ENCODE peak calls at places on chromosome 16, in seven cellular contexts. J is heart left ventricle, A is fibroblast of pulmonary artery, P is mucosa of descending colon, X is GM12865, E is PC-3, N is foreskin fibroblast. C is an unnamed sample.

GRCh38 chr16:2339521-2340484 is 725 bp downstream of the ABCA3 start:
- DNase-seq in P (peak), J (peak), X (peak), N (peak), E (peak), A (no peak), C (peak)

GRCh38 chr16:86476956-86477530 is 33.3 kb upstream of the FOXF1 start:
- DNase-seq in X (no peak), P (no peak), N (peak), A (no peak), J (no peak), E (no peak), C (no peak)

GRCh38 chr16:30948087-30948955 is 547 bp upstream of the ORAI3 start:
- DNase-seq in E (peak), N (peak), P (peak), A (peak), X (peak), J (peak), C (peak)

GRCh38 chr16:23365602-23366240 is 63.6 kb downstream of the SCNN1B start:
- DNase-seq in N (no peak), A (no peak), E (peak), P (peak), X (peak), J (no peak), C (peak)

GRCh38 chr16:31200821-31201510 is 1.6 kb downstream of the PYCARD start:
- DNase-seq in A (no peak), E (peak), P (no peak), N (peak), J (no peak), X (peak), C (peak)

GRCh38 chr16:1535391-1536291 is 2.2 kb downstream of the TMEM204 start:
- DNase-seq in N (peak), J (peak), P (no peak), A (no peak), X (no peak), E (no peak), C (no peak)

GRCh38 chr16:23064642-23065041 is 84.6 kb downstream of the USP31 start:
- DNase-seq in P (no peak), A (peak), X (peak), E (no peak), J (no peak), N (no peak), C (no peak)

GRCh38 chr16:8023326-8023725 is 567.0 kb downstream of the TMEM114 start:
- DNase-seq in N (no peak), J (no peak), A (no peak), X (no peak), P (no peak), E (no peak), C (no peak)

GRCh38 chr16:58121132-58121531 is 8.0 kb downstream of the CFAP20 start:
- DNase-seq in E (no peak), J (no peak), N (no peak), A (no peak), P (peak), X (no peak), C (no peak)

GRCh38 chr16:24761526-24761925 is 32.1 kb downstream of the TNRC6A start:
- DNase-seq in P (no peak), A (no peak), J (no peak), X (no peak), E (no peak), N (no peak), C (no peak)

GRCh38 chr16:2790631-2791030 is 3.3 kb upstream of the PRSS33 start:
- DNase-seq in A (no peak), P (peak), J (no peak), N (no peak), X (no peak), E (no peak), C (no peak)

GRCh38 chr16:88753600-88753999 is 31.4 kb downstream of the PIEZO1 start:
- DNase-seq in P (no peak), E (no peak), X (no peak), J (no peak), A (no peak), N (no peak), C (no peak)

GRCh38 chr16:19463468-19464315 is 46.0 kb downstream of the TMC5 start:
- DNase-seq in A (no peak), E (peak), X (no peak), P (no peak), N (no peak), J (no peak), C (no peak)

GRCh38 chr16:53955221-53955875 is 251.4 kb downstream of the FTO start:
- DNase-seq in J (no peak), X (no peak), A (no peak), E (no peak), P (no peak), N (no peak), C (no peak)

GRCh38 chr16:55641430-55642056 is 14.2 kb upstream of the SLC6A2 start:
- DNase-seq in J (no peak), N (no peak), X (no peak), A (no peak), E (no peak), P (no peak), C (no peak)

GRCh38 chr16:70396209-70396904 is 42.5 kb downstream of the ST3GAL2 start:
- DNase-seq in A (no peak), E (no peak), X (no peak), J (no peak), N (peak), P (no peak), C (no peak)

GRCh38 chr16:88835383-88835782 is 21.4 kb downstream of the GALNS start:
- DNase-seq in X (no peak), P (no peak), N (no peak), E (no peak), J (no peak), A (no peak), C (no peak)

GRCh38 chr16:68503334-68503733 is 35.8 kb upstream of the ZFP90 start:
- DNase-seq in E (peak), X (no peak), A (no peak), P (no peak), J (no peak), N (peak), C (no peak)

GRCh38 chr16:1538804-1539520 is 5.5 kb downstream of the TMEM204 start:
- DNase-seq in N (peak), J (peak), E (no peak), P (no peak), A (no peak), X (peak), C (no peak)

GRCh38 chr16:27628216-27628945 is 78.4 kb downstream of the KATNIP start:
- DNase-seq in J (no peak), N (peak), X (no peak), A (no peak), P (peak), E (no peak), C (no peak)

GRCh38 chr16:56848955-56849689 is 15.9 kb upstream of the SLC12A3 start:
- DNase-seq in J (no peak), P (peak), A (peak), X (no peak), E (peak), N (peak), C (no peak)

GRCh38 chr16:2520784-2521577 is 810 bp downstream of the AMDHD2 start:
- DNase-seq in N (peak), J (peak), A (no peak), X (peak), P (peak), E (peak), C (no peak)

GRCh38 chr16:52563767-52564611 is 17.0 kb upstream of the TOX3 start:
- DNase-seq in P (no peak), X (no peak), A (no peak), J (no peak), E (no peak), N (no peak), C (no peak)

GRCh38 chr16:23962001-23962400 is 126.2 kb downstream of the PRKCB start:
- DNase-seq in E (no peak), A (no peak), J (no peak), X (no peak), N (no peak), P (no peak), C (no peak)

GRCh38 chr16:70540994-70541393 is 17.4 kb downstream of the SF3B3 start:
- DNase-seq in J (no peak), E (no peak), N (no peak), A (no peak), X (no peak), P (no peak), C (no peak)

GRCh38 chr16:35196313-35196712 is 1736.9 kb downstream of the TP53TG3F start:
- DNase-seq in A (no peak), N (no peak), P (no peak), X (no peak), J (no peak), E (no peak), C (no peak)

GRCh38 chr16:69123894-69124293 is 8.5 kb downstream of the CHTF8 start:
- DNase-seq in N (peak), E (peak), X (peak), J (no peak), A (peak), P (no peak), C (peak)

GRCh38 chr16:88999457-89000206 is 22.6 kb upstream of the CBFA2T3 start:
- DNase-seq in X (no peak), A (no peak), P (no peak), J (no peak), E (no peak), N (no peak), C (no peak)

GRCh38 chr16:7614022-7614795 is 281.6 kb downstream of the RBFOX1 start:
- DNase-seq in A (no peak), E (no peak), P (no peak), J (no peak), N (no peak), X (no peak), C (no peak)

GRCh38 chr16:84819644-84820304 is at the start of gene CRISPLD2:
- DNase-seq in J (peak), X (peak), P (peak), A (peak), E (peak), N (peak), C (peak)
- TF ChIP-seq CTCF in J (no peak), X (no peak), P (no peak), A (no peak), E (no peak), N (no peak), C (no peak)

DNA sequence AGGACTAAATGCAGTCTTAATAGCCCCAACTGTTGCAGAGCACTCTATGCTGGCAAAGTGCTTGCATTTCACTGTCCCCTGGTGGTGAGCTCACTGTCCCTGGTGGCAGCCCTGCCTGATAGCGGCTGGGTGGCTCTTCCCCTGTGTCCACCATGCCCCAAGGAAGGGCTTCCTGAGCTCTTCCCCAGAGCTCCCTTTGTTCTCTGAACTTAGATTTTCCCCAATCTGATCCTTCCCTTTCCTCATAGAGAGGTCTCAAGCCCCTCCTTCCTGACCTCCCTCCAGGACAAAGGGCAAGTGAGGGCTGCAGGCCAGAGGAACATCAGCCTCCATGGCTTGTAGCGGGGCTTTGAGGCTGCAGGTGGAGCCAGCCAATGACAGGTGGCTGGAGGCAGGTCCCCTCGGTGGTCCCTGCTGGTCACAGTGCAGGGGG is 17.0 kb downstream of the BEAN1 start:
- DNase-seq in A (no peak), P (no peak), E (no peak), J (no peak), N (no peak), X (no peak), C (no peak)
- TF ChIP-seq CTCF in A (no peak), P (no peak), E (peak), J (no peak), N (no peak), X (no peak), C (no peak)

GRCh38 chr16:4179763-4180260 is 62.1 kb downstream of the SRL start:
- DNase-seq in E (no peak), J (no peak), A (no peak), P (no peak), X (no peak), N (no peak), C (no peak)

GRCh38 chr16:4184038-4184702 is 57.7 kb downstream of the SRL start:
- DNase-seq in A (no peak), J (peak), P (no peak), E (no peak), X (no peak), N (no peak), C (no peak)

GRCh38 chr16:4182581-4183257 is 59.2 kb downstream of the SRL start:
- DNase-seq in E (no peak), A (no peak), J (peak), N (no peak), X (peak), P (no peak), C (no peak)

GRCh38 chr16:4180511-4180910 is 61.4 kb downstream of the SRL start:
- DNase-seq in A (no peak), J (no peak), P (no peak), N (no peak), X (no peak), E (no peak), C (no peak)

GRCh38 chr16:4183258-4184037 is 58.4 kb downstream of the SRL start:
- DNase-seq in X (peak), A (peak), J (peak), E (peak), P (peak), N (peak), C (peak)
- TF ChIP-seq CTCF in X (no peak), A (no peak), J (peak), E (no peak), P (no peak), N (no peak), C (no peak)

GRCh38 chr16:67457611-67458010 is 23.3 kb downstream of the ATP6V0D1 start:
- DNase-seq in P (peak), N (peak), X (no peak), A (no peak), E (no peak), J (no peak), C (no peak)

GRCh38 chr16:67454104-67454503 is 23.2 kb downstream of the HSD11B2 start:
- DNase-seq in N (no peak), X (no peak), E (no peak), A (no peak), J (no peak), P (peak), C (no peak)

GRCh38 chr16:67458121-67458641 is 22.8 kb downstream of the ATP6V0D1 start:
- DNase-seq in J (no peak), E (no peak), P (peak), N (peak), X (no peak), A (peak), C (no peak)

GRCh38 chr16:67454852-67455251 is 23.9 kb downstream of the HSD11B2 start:
- DNase-seq in J (no peak), N (no peak), E (no peak), X (no peak), P (no peak), A (no peak), C (no peak)

DNA sequence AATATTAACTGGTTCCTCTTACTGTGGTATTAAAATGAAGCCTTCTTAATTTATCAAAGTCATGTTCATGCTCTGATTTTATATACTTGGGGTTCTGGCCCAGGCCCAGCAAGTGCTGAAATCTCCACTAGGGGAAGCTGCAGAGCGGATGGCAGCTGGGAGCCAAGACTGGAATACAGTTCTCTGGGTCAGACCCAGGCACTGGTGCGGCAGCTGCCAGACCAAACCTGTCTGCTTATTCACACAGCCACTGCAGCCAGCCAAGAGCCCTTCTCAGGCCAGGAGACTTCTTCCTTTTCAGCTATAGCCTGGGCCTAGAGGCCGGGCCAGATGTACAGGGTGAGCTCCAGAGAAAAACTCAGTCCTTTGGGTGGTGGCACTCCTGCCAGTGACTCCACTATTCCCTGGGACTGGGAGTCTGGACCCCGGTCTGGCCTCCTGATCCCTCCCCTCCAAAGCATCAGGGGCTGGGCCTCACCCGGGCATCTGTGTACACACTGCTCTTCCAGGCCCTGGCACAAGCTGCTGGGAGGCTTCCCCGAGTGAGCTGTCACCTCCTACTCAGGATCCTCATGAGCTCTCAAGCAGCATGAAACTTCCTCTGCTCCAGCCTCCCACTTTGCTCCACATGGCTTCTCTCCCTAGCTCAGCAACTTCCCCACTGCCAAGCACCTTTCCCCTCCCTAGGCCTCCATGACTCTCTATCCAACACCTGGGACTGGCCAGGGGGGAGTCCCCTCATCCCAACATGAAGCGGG is 24.4 kb downstream of the ATP6V0D1 start:
- DNase-seq in J (peak), E (no peak), A (peak), X (no peak), P (peak), N (peak), C (no peak)
- TF ChIP-seq CTCF in J (peak), E (peak), A (peak), X (no peak), P (peak), N (peak), C (no peak)

GRCh38 chr16:4624827-4625616 is 396 bp downstream of the MGRN1 start:
- DNase-seq in A (peak), E (no peak), J (peak), P (peak), X (peak), N (peak), C (peak)

GRCh38 chr16:4623593-4623992 is 1.0 kb upstream of the MGRN1 start:
- DNase-seq in N (no peak), P (no peak), J (no peak), X (no peak), A (no peak), E (no peak), C (no peak)

GRCh38 chr16:4626396-4626795 is 1.8 kb downstream of the MGRN1 start:
- DNase-seq in N (no peak), X (no peak), J (no peak), A (no peak), E (no peak), P (no peak), C (no peak)

GRCh38 chr16:4625617-4626159 is 1.1 kb downstream of the MGRN1 start:
- DNase-seq in A (no peak), E (no peak), P (no peak), X (no peak), J (no peak), N (no peak), C (no peak)

GRCh38 chr16:4624015-4624826 is at the start of gene MGRN1:
- DNase-seq in X (peak), P (peak), N (peak), E (peak), A (peak), J (peak), C (peak)
- TF ChIP-seq CTCF in X (peak), P (peak), N (peak), E (peak), A (peak), J (peak), C (peak)

GRCh38 chr16:28822520-28823290 is at the start of gene ATXN2L:
- DNase-seq in A (peak), P (peak), E (peak), N (peak), X (peak), J (peak), C (peak)
- TF ChIP-seq CTCF in A (no peak), P (no peak), E (no peak), N (no peak), X (no peak), J (no peak), C (no peak)

DNA sequence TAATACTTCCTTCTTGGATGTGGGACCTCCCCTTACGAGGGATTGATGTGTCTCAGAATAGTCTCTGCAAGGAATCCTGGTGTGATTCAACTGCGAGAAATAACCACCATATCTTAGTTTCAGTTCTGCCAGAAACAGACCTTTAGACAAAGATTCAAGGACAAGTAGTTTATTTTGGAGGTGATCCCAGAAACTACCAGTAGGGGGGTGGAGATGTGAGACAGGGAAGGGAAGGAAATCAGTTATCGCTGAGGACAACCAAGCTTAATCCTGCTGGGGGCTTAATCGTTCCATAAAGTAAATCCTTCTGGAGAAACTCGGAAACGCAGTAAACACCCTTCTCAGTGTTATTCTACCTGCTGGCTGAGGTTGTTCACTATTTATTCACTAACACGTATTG is 5.0 kb upstream of the SDR42E1 start:
- DNase-seq in A (peak), N (peak), P (no peak), X (no peak), E (peak), J (no peak), C (peak)
- TF ChIP-seq CTCF in A (peak), N (no peak), P (no peak), X (peak), E (peak), J (no peak), C (peak)

DNA sequence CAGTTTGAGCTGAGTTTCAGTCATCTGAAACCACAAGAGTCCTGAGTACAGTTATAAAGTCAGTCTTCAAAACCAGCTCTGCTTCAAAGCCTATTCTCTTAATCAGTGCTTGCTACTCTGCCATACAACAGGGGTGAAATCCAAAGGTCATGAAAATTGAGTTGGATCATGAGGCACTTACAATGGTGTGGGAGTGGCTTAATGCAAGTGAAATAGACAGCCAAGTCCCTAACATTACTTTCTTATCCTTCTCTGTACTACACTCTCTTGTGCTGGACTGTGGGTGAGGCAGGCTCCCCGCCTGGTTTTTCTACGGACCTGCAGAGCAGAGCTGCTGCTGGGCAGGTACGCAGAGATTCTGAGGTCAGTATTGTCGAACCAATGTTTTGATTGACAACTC is 12.4 kb downstream of the CBLN1 start:
- DNase-seq in A (no peak), E (no peak), J (no peak), N (no peak), X (no peak), P (no peak), C (no peak)
- TF ChIP-seq CTCF in A (no peak), E (no peak), J (no peak), N (no peak), X (no peak), P (no peak), C (no peak)

C was measured in Calu3.